ENCODE peak calls at places on chromosome 21, in five cellular contexts. P, T, Q, N and F are unnamed samples.

GRCh38 chr21:45317401-45318145 is 29.9 kb upstream of the POFUT2 start:
- DNase-seq in P (no peak), Q (no peak), N (no peak), T (no peak), F (peak)

GRCh38 chr21:45572783-45573451 is 30.7 kb upstream of the SLC19A1 start:
- DNase-seq in N (no peak), Q (no peak), P (no peak), T (no peak), F (peak)

GRCh38 chr21:36888466-36888865 is 78.0 kb downstream of the HLCS start:
- DNase-seq in P (no peak), N (no peak), Q (no peak), T (no peak), F (no peak)

GRCh38 chr21:29196021-29196663 is 65.7 kb downstream of the MAP3K7CL start:
- DNase-seq in Q (no peak), P (no peak), N (peak), T (peak), F (no peak)

GRCh38 chr21:41966872-41967621 is 13.2 kb upstream of the C2CD2 start:
- DNase-seq in P (no peak), T (no peak), Q (no peak), N (no peak), F (no peak)

GRCh38 chr21:44779417-44780139 is 22.0 kb downstream of the UBE2G2 start:
- DNase-seq in T (no peak), P (no peak), Q (no peak), N (no peak), F (no peak)

GRCh38 chr21:43903451-43904091 is 38.5 kb downstream of the AGPAT3 start:
- DNase-seq in N (no peak), T (no peak), Q (no peak), P (peak), F (peak)

GRCh38 chr21:25837545-25838263 is 102.9 kb downstream of the GABPA start:
- DNase-seq in Q (no peak), P (no peak), T (no peak), N (no peak), F (no peak)

GRCh38 chr21:44710756-44711326 is 531 bp downstream of the TSPEAR start:
- DNase-seq in T (no peak), Q (peak), N (no peak), P (no peak), F (peak)